ENCODE peak calls at places on chromosome 5, in four cellular contexts. J is kidney glomerular epithelial cell; G is activated CD4-positive, alpha-beta T cell treated with anti-CD3 and anti-CD28 coated beads, Interleukin-2, amount 50 U/mL, for 1 hour; Q is NCI-H1436. B is an unnamed sample.

GRCh38 chr5:62486672-62487071 is 74.1 kb downstream of the IPO11 start:
- DNase-seq in J (no peak), G (no peak), Q (no peak), B (no peak)

GRCh38 chr5:154511984-154512383 is 34.0 kb upstream of the HAND1 start:
- DNase-seq in J (no peak), G (no peak), Q (no peak), B (no peak)

GRCh38 chr5:69024241-69024651 is 69.6 kb upstream of the SLC30A5 start:
- DNase-seq in J (peak), G (no peak), Q (peak), B (no peak)

GRCh38 chr5:141913560-141913959 is 10.1 kb upstream of the DELE1 start:
- DNase-seq in J (no peak), G (no peak), Q (no peak), B (no peak)

GRCh38 chr5:168647083-168647482 is 67.9 kb upstream of the PANK3 start:
- DNase-seq in J (peak), G (no peak), Q (no peak), B (no peak)

GRCh38 chr5:170617519-170618218 is 113.8 kb downstream of the KCNIP1 start:
- DNase-seq in J (no peak), G (no peak), Q (peak), B (no peak)

GRCh38 chr5:144582046-144582445 is 411.4 kb downstream of the KCTD16 start:
- DNase-seq in J (no peak), G (no peak), Q (no peak), B (no peak)

GRCh38 chr5:137470111-137470920 is 28.8 kb downstream of the SPOCK1 start:
- DNase-seq in J (peak), G (no peak), Q (no peak), B (no peak)

GRCh38 chr5:96629774-96630173 is 32.4 kb upstream of the CAST start:
- DNase-seq in J (peak), G (no peak), Q (peak), B (no peak)

GRCh38 chr5:676699-677076 is 16.5 kb downstream of the TPPP start:
- DNase-seq in J (no peak), G (no peak), Q (no peak), B (no peak)

B was measured in NCI-H2227 treated with DMSO at 0.1 percent for 48 hours.